ENCODE peak calls at places on chromosomes 4 and X, in five cellular contexts. V is activated CD4-positive, alpha-beta T cell treated with anti-CD3 and anti-CD28 coated beads, Interleukin-2, amount 50 U/mL, for 24 hours; Y is T-cell; R is central memory CD4-positive, alpha-beta T cell; T is cardiac muscle cell. C is an unnamed sample.
A peak's percentile ranks its signal among the peaks of the same experiment; 100 is the strongest.

GRCh38 chr4:153645183-153645582 is 38.9 kb upstream of the TLR2 start:
- DNase-seq in V (no peak), R (no peak), Y (no peak), T (no peak), C (no peak)

GRCh38 chr4:88211473-88212252 is 53.2 kb upstream of the ABCG2 start:
- DNase-seq in R (peak; percentile 47), T (peak; percentile 73), V (peak; percentile 56), Y (peak; percentile 9), C (peak; percentile 33)

GRCh38 chrX:20212486-20213089 is 54.1 kb downstream of the RPS6KA3 start:
- DNase-seq in V (no peak), Y (no peak), R (no peak), T (no peak), C (no peak)

GRCh38 chr4:99574530-99575314 is at the start of gene MTTP:
- DNase-seq in Y (no peak), V (no peak), R (no peak), T (no peak), C (no peak)

GRCh38 chr4:139838811-139839210 is 173.2 kb downstream of the MGST2 start:
- DNase-seq in Y (no peak), R (no peak), V (no peak), T (no peak), C (no peak)

GRCh38 chr4:99856166-99856565 is 38.1 kb downstream of the LAMTOR3 start:
- DNase-seq in Y (no peak), R (no peak), T (no peak), V (peak; percentile 40), C (no peak)

GRCh38 chrX:28205126-28205525 is 223.9 kb upstream of the DCAF8L1 start:
- DNase-seq in R (no peak), Y (no peak), T (no peak), V (no peak), C (no peak)

GRCh38 chr4:20724915-20725314 is 24.7 kb downstream of the PACRGL start:
- DNase-seq in R (no peak), V (no peak), Y (no peak), T (no peak), C (no peak)

GRCh38 chr4:62644372-62644771 is 1444.2 kb downstream of the ADGRL3 start:
- DNase-seq in Y (no peak), V (no peak), T (peak; percentile 60), R (no peak), C (no peak)

GRCh38 chr4:140829825-140830224 is 73.6 kb upstream of the TBC1D9 start:
- DNase-seq in R (no peak), Y (no peak), V (no peak), T (no peak), C (no peak)

GRCh38 chr4:169225812-169226211 is 44.9 kb downstream of the SH3RF1 start:
- DNase-seq in Y (no peak), R (no peak), T (no peak), V (no peak), C (no peak)

GRCh38 chr4:123746981-123747380 is 350.4 kb downstream of the SPRY1 start:
- DNase-seq in T (peak; percentile 16), Y (no peak), R (no peak), V (no peak), C (no peak)

GRCh38 chrX:120308959-120309872 is 2.0 kb downstream of the TMEM255A start:
- DNase-seq in R (peak; percentile 75), Y (peak; percentile 60), V (peak; percentile 41), T (peak; percentile 78), C (peak; percentile 66)

GRCh38 chr4:128827280-128827679 is 17.8 kb downstream of the JADE1 start:
- DNase-seq in V (no peak), T (no peak), R (no peak), Y (no peak), C (no peak)

GRCh38 chr4:125021189-125021588 is 293.6 kb upstream of the FAT4 start:
- DNase-seq in R (no peak), Y (no peak), T (no peak), V (no peak), C (no peak)

GRCh38 chr4:128859887-128860774 is 50.6 kb downstream of the JADE1 start:
- DNase-seq in T (no peak), R (no peak), V (no peak), Y (no peak), C (no peak)

GRCh38 chr4:76365636-76366035 is 55.3 kb downstream of the CCDC158 start:
- DNase-seq in R (no peak), T (no peak), V (no peak), Y (no peak), C (no peak)

GRCh38 chr4:19239565-19239964 is 1012.1 kb upstream of the SLIT2 start:
- DNase-seq in T (no peak), R (no peak), Y (no peak), V (no peak), C (no peak)

GRCh38 chrX:122246937-122247336 is 937.1 kb upstream of the GRIA3 start:
- DNase-seq in T (no peak), Y (no peak), V (no peak), R (no peak), C (no peak)

GRCh38 chr4:3218824-3219760 is 29.9 kb upstream of the MSANTD1 start:
- DNase-seq in T (no peak), R (no peak), Y (no peak), V (no peak), C (no peak)

GRCh38 chrX:75156537-75156945 is 458 bp upstream of the ABCB7 start:
- DNase-seq in T (no peak), R (no peak), Y (no peak), V (no peak), C (no peak)

GRCh38 chr4:108270466-108271450 is 102.0 kb upstream of the LEF1 start:
- DNase-seq in R (no peak), Y (no peak), V (no peak), T (no peak), C (no peak)

C was measured in CD8-positive, alpha-beta T cell.